ENCODE peak calls at places on chromosome 16, in four cellular contexts. Q is HCT116, P is K562, L is GM12878. T is an unnamed sample.

GRCh38 chr16:10562361-10562899 is 18.0 kb downstream of the EMP2 start:
- DNase-seq in Q (no peak), P (no peak), L (no peak), T (no peak)

GRCh38 chr16:12262454-12263180 is 286.1 kb downstream of the SNX29 start:
- DNase-seq in Q (no peak), P (no peak), L (no peak), T (no peak)

GRCh38 chr16:19095699-19096098 is 18.1 kb upstream of the ITPRIPL2 start:
- DNase-seq in Q (peak; percentile 67), P (no peak), L (no peak), T (no peak)

GRCh38 chr16:8600144-8600856 is 10.0 kb upstream of the TMEM114 start:
- DNase-seq in Q (no peak), P (no peak), L (no peak), T (no peak)

GRCh38 chr16:11517926-11518325 is 68.8 kb downstream of the LITAF start:
- DNase-seq in Q (no peak), P (no peak), L (no peak), T (no peak)

GRCh38 chr16:88486398-88487123 is 33.5 kb downstream of the ZFPM1 start:
- DNase-seq in Q (no peak), P (no peak), L (no peak), T (no peak)

GRCh38 chr16:56357291-56357764 is 68.0 kb downstream of the AMFR start:
- DNase-seq in Q (no peak), P (no peak), L (no peak), T (no peak)

GRCh38 chr16:63890072-63890471 is 1231.8 kb downstream of the CDH11 start:
- DNase-seq in Q (no peak), P (no peak), L (no peak), T (no peak)

GRCh38 chr16:70253291-70254094 is 1.8 kb upstream of the EXOSC6 start:
- DNase-seq in Q (peak; percentile 28), P (peak; percentile 40), L (no peak), T (no peak)

GRCh38 chr16:81693467-81694303 is 85.4 kb upstream of the PLCG2 start:
- DNase-seq in Q (no peak), P (no peak), L (no peak), T (no peak)

GRCh38 chr16:67525176-67525860 is 3.3 kb upstream of the RIPOR1 start:
- DNase-seq in Q (no peak), P (no peak), L (no peak), T (no peak)

GRCh38 chr16:81553814-81554675 is 109.4 kb downstream of the CMIP start:
- DNase-seq in Q (no peak), P (no peak), L (no peak), T (no peak)

GRCh38 chr16:7967986-7968509 is 622.3 kb downstream of the TMEM114 start:
- DNase-seq in Q (no peak), P (no peak), L (no peak), T (no peak)

GRCh38 chr16:81723098-81723723 is 55.9 kb upstream of the PLCG2 start:
- DNase-seq in Q (peak; percentile 92), P (peak; percentile 60), L (peak; percentile 62), T (no peak)

GRCh38 chr16:875182-876040 is 74.9 kb upstream of the GNG13 start:
- DNase-seq in Q (no peak), P (no peak), L (no peak), T (no peak)

GRCh38 chr16:2037631-2038358 is 9.8 kb downstream of the NTHL1 start:
- DNase-seq in Q (no peak), P (no peak), L (no peak), T (no peak)

GRCh38 chr16:66167564-66168291 is 198.8 kb upstream of the CDH5 start:
- DNase-seq in Q (no peak), P (no peak), L (no peak), T (no peak)

GRCh38 chr16:88821168-88821850 is 9.6 kb upstream of the APRT start:
- DNase-seq in Q (no peak), P (no peak), L (no peak), T (no peak)

GRCh38 chr16:23114131-23114904 is 34.9 kb downstream of the USP31 start:
- DNase-seq in Q (no peak), P (no peak), L (no peak), T (no peak)

GRCh38 chr16:79278506-79278905 is 322.0 kb downstream of the MAF start:
- DNase-seq in Q (no peak), P (no peak), L (no peak), T (no peak)

GRCh38 chr16:12082207-12082606 is 105.7 kb downstream of the SNX29 start:
- DNase-seq in Q (no peak), P (no peak), L (no peak), T (no peak)

GRCh38 chr16:51326131-51326856 is 175.2 kb upstream of the SALL1 start:
- DNase-seq in Q (no peak), P (no peak), L (no peak), T (no peak)
- TF ChIP-seq EGR1 in Q (no peak), P (no peak), L (no peak), T (no peak)

DNA sequence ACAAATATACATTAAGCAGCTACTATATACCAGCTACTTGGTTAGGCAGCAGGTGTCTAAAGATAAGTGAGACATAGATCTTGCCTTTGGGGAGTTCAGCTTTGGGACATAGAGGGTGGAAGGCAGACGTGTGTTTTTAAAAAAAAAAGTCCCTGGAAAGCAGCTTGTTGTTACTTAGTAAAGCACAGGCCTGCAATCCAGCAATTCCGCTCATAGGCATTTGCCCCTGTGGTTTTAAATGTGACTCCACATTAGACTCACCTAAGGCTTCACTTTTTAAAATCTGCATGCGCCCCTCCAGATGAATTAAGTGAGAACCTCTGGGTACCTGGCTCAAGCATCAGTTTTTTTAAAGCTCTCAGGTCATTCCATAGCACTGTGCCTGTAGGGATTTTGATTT is 7.2 kb upstream of the MLYCD start:
- DNase-seq in Q (no peak), P (no peak), L (no peak), T (no peak)
- TF ChIP-seq EGR1 in Q (no peak), P (no peak), L (no peak), T (no peak)

GRCh38 chr16:14500791-14501190 is 129.3 kb downstream of the PARN start:
- DNase-seq in Q (no peak), P (no peak), L (no peak), T (no peak)

GRCh38 chr16:14505846-14506245 is 124.2 kb downstream of the PARN start:
- DNase-seq in Q (no peak), P (no peak), L (no peak), T (no peak)

GRCh38 chr16:14501331-14502255 is 128.5 kb downstream of the PARN start:
- DNase-seq in Q (peak; percentile 67), P (peak; percentile 71), L (peak; percentile 50), T (peak; percentile 59)

GRCh38 chr16:14502256-14502875 is 127.7 kb downstream of the PARN start:
- DNase-seq in Q (no peak), P (no peak), L (no peak), T (no peak)

GRCh38 chr16:14502932-14503741 is 126.9 kb downstream of the PARN start:
- DNase-seq in Q (no peak), P (no peak), L (peak; percentile 79), T (no peak)
- TF ChIP-seq EGR1 in Q (no peak), P (no peak), L (no peak), T (no peak)

DNA sequence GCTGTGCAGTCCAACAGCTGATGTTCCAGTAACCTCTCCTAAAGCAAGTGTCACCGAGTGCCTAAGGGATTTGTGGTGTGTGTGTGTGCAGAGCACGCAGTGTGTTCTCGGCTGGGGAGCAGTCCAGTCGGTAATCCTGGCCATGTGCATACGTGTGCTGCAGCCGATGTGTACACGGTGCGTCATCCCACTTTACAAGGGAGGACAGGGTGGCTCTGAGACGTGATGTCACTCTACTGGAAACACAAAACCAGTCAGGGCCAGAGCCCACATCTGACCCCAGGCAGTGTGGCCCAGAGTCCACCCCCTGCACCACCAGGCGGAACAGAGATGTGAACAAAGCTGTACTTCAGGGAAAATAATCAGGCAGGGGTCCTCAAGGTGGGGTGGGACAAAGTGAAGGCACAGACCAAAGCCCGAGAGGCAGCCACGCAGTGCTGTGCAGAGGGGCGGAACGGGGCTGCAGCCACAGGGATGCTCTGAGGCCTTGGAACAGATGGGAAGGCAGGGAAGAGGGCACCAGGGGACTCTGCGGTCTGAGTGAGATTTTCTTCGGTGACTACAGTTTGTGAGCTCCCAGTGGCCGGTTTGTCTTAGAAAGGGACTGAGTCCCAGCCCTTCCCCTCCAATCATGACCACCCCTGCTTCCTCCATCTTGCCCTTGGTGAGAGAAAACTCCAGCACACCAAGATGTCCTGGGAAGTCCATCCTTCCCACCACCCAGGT is 181.5 kb downstream of the ZNF423 start:
- DNase-seq in Q (no peak), P (no peak), L (no peak), T (no peak)
- TF ChIP-seq EGR1 in Q (no peak), P (no peak), L (no peak), T (no peak)

DNA sequence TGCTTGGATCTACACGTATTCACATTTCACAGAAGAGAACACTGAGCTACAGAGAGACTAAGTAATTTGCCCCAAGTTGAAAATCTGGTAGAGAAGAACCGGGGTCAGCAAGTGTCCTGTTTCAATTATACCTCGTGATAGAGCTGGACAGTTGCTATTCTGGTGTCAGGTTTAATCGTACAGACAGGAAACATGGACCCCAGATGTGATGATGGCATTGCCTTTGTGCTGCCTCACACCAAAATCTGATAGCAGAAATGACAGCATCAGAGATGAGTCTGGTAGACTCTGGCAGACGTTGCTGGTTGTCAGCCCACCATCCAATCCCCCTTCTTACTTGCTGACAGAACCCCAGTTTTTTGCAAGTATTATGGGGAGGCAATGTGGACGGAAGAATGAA is 112.1 kb upstream of the FOXF1 start:
- DNase-seq in Q (no peak), P (no peak), L (no peak), T (no peak)
- TF ChIP-seq EGR1 in Q (no peak), P (no peak), L (no peak), T (no peak)

GRCh38 chr16:20879175-20880053 is 20.7 kb downstream of the DCUN1D3 start:
- DNase-seq in Q (no peak), P (no peak), L (peak; percentile 71), T (no peak)
- TF ChIP-seq EGR1 in Q (no peak), P (no peak), L (no peak), T (no peak)